ENCODE peak calls at places on chromosomes 4 and X, in nine cellular contexts. L, F, X, U, M, W, Y, Z and E are unnamed samples.

GRCh38 chrX:134672101-134672500 is 13.8 kb upstream of the PLAC1 start:
- DNase-seq in L (no peak), F (no peak), X (no peak), U (no peak), M (no peak), W (no peak), Y (no peak), Z (no peak), E (no peak)

GRCh38 chr4:1413687-1414479 is 7.6 kb upstream of the NKX1-1 start:
- DNase-seq in L (no peak), F (peak), X (no peak), U (no peak), M (no peak), W (no peak), Y (peak), Z (no peak), E (no peak)

GRCh38 chr4:65014078-65014477 is 604.8 kb upstream of the TECRL start:
- DNase-seq in L (no peak), F (no peak), X (no peak), U (no peak), M (no peak), W (no peak), Y (no peak), Z (no peak), E (no peak)

GRCh38 chrX:150565551-150565950 is 2.9 kb upstream of the MTM1 start:
- DNase-seq in L (no peak), F (no peak), X (no peak), U (no peak), M (no peak), W (no peak), Y (no peak), Z (no peak), E (no peak)

GRCh38 chrX:101009086-101009485 is 39.6 kb downstream of the ARL13A start:
- DNase-seq in L (no peak), F (no peak), X (no peak), U (no peak), M (no peak), W (no peak), Y (no peak), Z (no peak), E (no peak)

GRCh38 chrX:66731398-66731797 is 92.5 kb upstream of the EDA2R start:
- DNase-seq in L (no peak), F (no peak), X (peak), U (peak), M (no peak), W (no peak), Y (no peak), Z (no peak), E (peak)

GRCh38 chrX:66602381-66602938 is 36.4 kb downstream of the EDA2R start:
- DNase-seq in L (no peak), F (no peak), X (no peak), U (no peak), M (no peak), W (no peak), Y (no peak), Z (no peak), E (no peak)

GRCh38 chrX:49753691-49754090 is 57.9 kb upstream of the PAGE1 start:
- DNase-seq in L (no peak), F (no peak), X (no peak), U (no peak), M (no peak), W (no peak), Y (no peak), Z (no peak), E (no peak)

GRCh38 chrX:134746379-134746723 is 88.1 kb upstream of the PLAC1 start:
- DNase-seq in L (no peak), F (no peak), X (no peak), U (no peak), M (no peak), W (no peak), Y (no peak), Z (no peak), E (no peak)

GRCh38 chr4:99028187-99028586 is 32.7 kb downstream of the METAP1 start:
- DNase-seq in L (no peak), F (no peak), X (peak), U (no peak), M (no peak), W (no peak), Y (no peak), Z (no peak), E (peak)

GRCh38 chr4:38190717-38191178 is 230.6 kb downstream of the PTTG2 start:
- DNase-seq in L (no peak), F (peak), X (no peak), U (peak), M (no peak), W (no peak), Y (no peak), Z (no peak), E (peak)

GRCh38 chr4:90580271-90580825 is 453.2 kb downstream of the CCSER1 start:
- DNase-seq in L (no peak), F (no peak), X (peak), U (no peak), M (no peak), W (no peak), Y (no peak), Z (no peak), E (no peak)

GRCh38 chr4:526189-526909 is 27.3 kb downstream of the PIGG start:
- DNase-seq in L (no peak), F (no peak), X (no peak), U (no peak), M (no peak), W (no peak), Y (no peak), Z (no peak), E (no peak)

GRCh38 chr4:56731857-56732256 is 50.8 kb upstream of the HOPX start:
- DNase-seq in L (no peak), F (no peak), X (no peak), U (no peak), M (no peak), W (no peak), Y (no peak), Z (no peak), E (no peak)

GRCh38 chr4:17702666-17703065 is 78.8 kb downstream of the FAM184B start:
- DNase-seq in L (no peak), F (peak), X (no peak), U (no peak), M (no peak), W (no peak), Y (no peak), Z (no peak), E (no peak)

GRCh38 chrX:9598344-9598743 is 133.5 kb downstream of the TBL1X start:
- DNase-seq in L (no peak), F (peak), X (no peak), U (no peak), M (no peak), W (no peak), Y (peak), Z (no peak), E (no peak)

GRCh38 chr4:173990126-173990878 is 293.2 kb downstream of the FBXO8 start:
- DNase-seq in L (no peak), F (no peak), X (no peak), U (peak), M (no peak), W (no peak), Y (no peak), Z (no peak), E (peak)

GRCh38 chr4:22192302-22192645 is 243.7 kb upstream of the KCNIP4 start:
- DNase-seq in L (no peak), F (no peak), X (no peak), U (no peak), M (no peak), W (no peak), Y (no peak), Z (no peak), E (no peak)

GRCh38 chrX:6694977-6695376 is 160.1 kb upstream of the VCX3A start:
- DNase-seq in L (no peak), F (no peak), X (no peak), U (no peak), M (no peak), W (no peak), Y (no peak), Z (no peak), E (no peak)

GRCh38 chrX:2389324-2389723 is 111.5 kb downstream of the DHRSX start:
- DNase-seq in L (no peak), F (peak), X (no peak), U (no peak), M (no peak), W (no peak), Y (no peak), Z (no peak), E (no peak)

GRCh38 chrX:3651272-3651671 is 62.2 kb downstream of the PRKX start:
- DNase-seq in L (no peak), F (no peak), X (no peak), U (peak), M (no peak), W (no peak), Y (no peak), Z (peak), E (peak)

GRCh38 chr4:77021614-77022089 is 54.1 kb downstream of the CCNI start:
- DNase-seq in L (no peak), F (no peak), X (no peak), U (peak), M (no peak), W (no peak), Y (peak), Z (no peak), E (peak)

GRCh38 chrX:140949231-140949630 is 53.2 kb upstream of the SPANXB1 start:
- DNase-seq in L (no peak), F (no peak), X (no peak), U (no peak), M (no peak), W (no peak), Y (no peak), Z (no peak), E (no peak)

GRCh38 chrX:153750126-153750774 is 13.8 kb upstream of the PLXNB3 start:
- DNase-seq in L (no peak), F (no peak), X (no peak), U (no peak), M (no peak), W (no peak), Y (no peak), Z (no peak), E (no peak)

GRCh38 chrX:155022587-155022986 is at the start of gene F8:
- DNase-seq in L (no peak), F (no peak), X (no peak), U (no peak), M (no peak), W (no peak), Y (no peak), Z (no peak), E (no peak)

GRCh38 chr4:69120869-69121268 is 24.6 kb downstream of the UGT2B7 start:
- DNase-seq in L (no peak), F (no peak), X (peak), U (no peak), M (no peak), W (no peak), Y (no peak), Z (no peak), E (no peak)

GRCh38 chr4:8688908-8689445 is 96.4 kb downstream of the CPZ start:
- DNase-seq in L (no peak), F (no peak), X (no peak), U (no peak), M (no peak), W (no peak), Y (no peak), Z (no peak), E (no peak)

GRCh38 chr4:27921236-27921635 is 1060.6 kb downstream of the STIM2 start:
- DNase-seq in L (no peak), F (no peak), X (peak), U (no peak), M (no peak), W (no peak), Y (no peak), Z (no peak), E (no peak)